ENCODE peak calls at places on chromosomes 2 and 18, in six cellular contexts. One of them, this sample, is unnamed.

GRCh38 chr2:180625006-180625844 is 355.2 kb upstream of the UBE2E3 start:
- DNase-seq in dorsolateral prefrontal cortex: no peak
- DNase-seq in coronary artery: no peak
- DNase-seq in CD4-positive, alpha-beta memory T cell: no peak
- DNase-seq in brain microvascular endothelial cell: peak; percentile 86
- DNase-seq in AG04450: peak; percentile 67
- DNase-seq in this sample: no peak

GRCh38 chr2:221629478-221629877 is 57.4 kb upstream of the EPHA4 start:
- DNase-seq in brain microvascular endothelial cell: peak; percentile 89
- DNase-seq in CD4-positive, alpha-beta memory T cell: no peak
- DNase-seq in dorsolateral prefrontal cortex: no peak
- DNase-seq in coronary artery: no peak
- DNase-seq in AG04450: peak; percentile 33
- DNase-seq in this sample: no peak

GRCh38 chr2:240904216-240905175 is 1.6 kb upstream of the CROCC2 start:
- DNase-seq in dorsolateral prefrontal cortex: no peak
- DNase-seq in AG04450: no peak
- DNase-seq in CD4-positive, alpha-beta memory T cell: no peak
- DNase-seq in coronary artery: no peak
- DNase-seq in brain microvascular endothelial cell: no peak
- DNase-seq in this sample: no peak

GRCh38 chr2:223846524-223846923 is 9.1 kb upstream of the AP1S3 start:
- DNase-seq in dorsolateral prefrontal cortex: no peak
- DNase-seq in coronary artery: no peak
- DNase-seq in brain microvascular endothelial cell: peak; percentile 92
- DNase-seq in AG04450: no peak
- DNase-seq in CD4-positive, alpha-beta memory T cell: no peak
- DNase-seq in this sample: no peak

GRCh38 chr2:12455626-12456025 is 261.1 kb upstream of the TRIB2 start:
- DNase-seq in CD4-positive, alpha-beta memory T cell: no peak
- DNase-seq in coronary artery: no peak
- DNase-seq in AG04450: no peak
- DNase-seq in dorsolateral prefrontal cortex: no peak
- DNase-seq in brain microvascular endothelial cell: no peak
- DNase-seq in this sample: no peak

GRCh38 chr18:37710731-37711130 is 145.1 kb upstream of the CELF4 start:
- DNase-seq in dorsolateral prefrontal cortex: no peak
- DNase-seq in AG04450: no peak
- DNase-seq in CD4-positive, alpha-beta memory T cell: no peak
- DNase-seq in brain microvascular endothelial cell: no peak
- DNase-seq in coronary artery: no peak
- DNase-seq in this sample: no peak

GRCh38 chr2:241003369-241003768 is 5.0 kb downstream of the SNED1 start:
- DNase-seq in brain microvascular endothelial cell: no peak
- DNase-seq in AG04450: no peak
- DNase-seq in coronary artery: no peak
- DNase-seq in CD4-positive, alpha-beta memory T cell: no peak
- DNase-seq in dorsolateral prefrontal cortex: no peak
- DNase-seq in this sample: no peak

GRCh38 chr2:158144914-158145625 is 43.4 kb downstream of the UPP2 start:
- DNase-seq in dorsolateral prefrontal cortex: no peak
- DNase-seq in AG04450: no peak
- DNase-seq in coronary artery: no peak
- DNase-seq in brain microvascular endothelial cell: no peak
- DNase-seq in CD4-positive, alpha-beta memory T cell: no peak
- DNase-seq in this sample: no peak

GRCh38 chr2:23497063-23497462 is 112.1 kb downstream of the KLHL29 start:
- DNase-seq in AG04450: no peak
- DNase-seq in brain microvascular endothelial cell: peak; percentile 68
- DNase-seq in CD4-positive, alpha-beta memory T cell: no peak
- DNase-seq in coronary artery: no peak
- DNase-seq in dorsolateral prefrontal cortex: no peak
- DNase-seq in this sample: no peak

GRCh38 chr2:53715568-53715967 is 52.0 kb upstream of the CHAC2 start:
- DNase-seq in CD4-positive, alpha-beta memory T cell: no peak
- DNase-seq in dorsolateral prefrontal cortex: no peak
- DNase-seq in brain microvascular endothelial cell: no peak
- DNase-seq in AG04450: no peak
- DNase-seq in coronary artery: no peak
- DNase-seq in this sample: no peak

GRCh38 chr2:37000273-37000780 is 34.0 kb upstream of the STRN start:
- DNase-seq in brain microvascular endothelial cell: no peak
- DNase-seq in coronary artery: no peak
- DNase-seq in CD4-positive, alpha-beta memory T cell: no peak
- DNase-seq in AG04450: no peak
- DNase-seq in dorsolateral prefrontal cortex: no peak
- DNase-seq in this sample: no peak

GRCh38 chr2:54520687-54521086 is 64.6 kb downstream of the SPTBN1 start:
- DNase-seq in AG04450: peak; percentile 80
- DNase-seq in coronary artery: no peak
- DNase-seq in CD4-positive, alpha-beta memory T cell: no peak
- DNase-seq in brain microvascular endothelial cell: peak; percentile 84
- DNase-seq in dorsolateral prefrontal cortex: no peak
- DNase-seq in this sample: no peak

GRCh38 chr2:32792416-32792815 is 154.3 kb upstream of the LTBP1 start:
- DNase-seq in AG04450: no peak
- DNase-seq in coronary artery: no peak
- DNase-seq in brain microvascular endothelial cell: no peak
- DNase-seq in CD4-positive, alpha-beta memory T cell: no peak
- DNase-seq in dorsolateral prefrontal cortex: no peak
- DNase-seq in this sample: peak; percentile 27

GRCh38 chr2:127226520-127227263 is 6.6 kb upstream of the CYP27C1 start:
- DNase-seq in coronary artery: no peak
- DNase-seq in dorsolateral prefrontal cortex: no peak
- DNase-seq in CD4-positive, alpha-beta memory T cell: no peak
- DNase-seq in brain microvascular endothelial cell: peak; percentile 92
- DNase-seq in AG04450: peak; percentile 54
- DNase-seq in this sample: no peak
- H3K27ac ChIP-seq in coronary artery: no peak overlapping the region
- H3K27ac ChIP-seq in dorsolateral prefrontal cortex: no peak overlapping the region
- H3K27ac ChIP-seq in CD4-positive, alpha-beta memory T cell: no peak overlapping the region
- H3K27ac ChIP-seq in brain microvascular endothelial cell: peak overlapping the region; percentile 23
- H3K27ac ChIP-seq in AG04450: no peak overlapping the region
- H3K27ac ChIP-seq in this sample: no peak overlapping the region

GRCh38 chr2:26246818-26247217 is 2.1 kb downstream of the HADHB start:
- DNase-seq in dorsolateral prefrontal cortex: no peak
- DNase-seq in brain microvascular endothelial cell: no peak
- DNase-seq in coronary artery: no peak
- DNase-seq in AG04450: peak; percentile 18
- DNase-seq in CD4-positive, alpha-beta memory T cell: no peak
- DNase-seq in this sample: no peak
- H3K27ac ChIP-seq in dorsolateral prefrontal cortex: no peak overlapping the region
- H3K27ac ChIP-seq in brain microvascular endothelial cell: no peak overlapping the region
- H3K27ac ChIP-seq in coronary artery: no peak overlapping the region
- H3K27ac ChIP-seq in AG04450: no peak overlapping the region
- H3K27ac ChIP-seq in CD4-positive, alpha-beta memory T cell: no peak overlapping the region
- H3K27ac ChIP-seq in this sample: no peak overlapping the region

GRCh38 chr2:38394903-38395341 is 17.8 kb upstream of the ATL2 start:
- DNase-seq in brain microvascular endothelial cell: peak; percentile 23
- DNase-seq in CD4-positive, alpha-beta memory T cell: no peak
- DNase-seq in coronary artery: no peak
- DNase-seq in dorsolateral prefrontal cortex: no peak
- DNase-seq in AG04450: no peak
- DNase-seq in this sample: no peak
- H3K27ac ChIP-seq in brain microvascular endothelial cell: no peak overlapping the region
- H3K27ac ChIP-seq in CD4-positive, alpha-beta memory T cell: no peak overlapping the region
- H3K27ac ChIP-seq in coronary artery: no peak overlapping the region
- H3K27ac ChIP-seq in dorsolateral prefrontal cortex: no peak overlapping the region
- H3K27ac ChIP-seq in AG04450: no peak overlapping the region
- H3K27ac ChIP-seq in this sample: no peak overlapping the region

GRCh38 chr2:171042253-171042969 is 113.4 kb downstream of the GORASP2 start:
- DNase-seq in CD4-positive, alpha-beta memory T cell: peak; percentile 6
- DNase-seq in dorsolateral prefrontal cortex: no peak
- DNase-seq in coronary artery: no peak
- DNase-seq in AG04450: no peak
- DNase-seq in brain microvascular endothelial cell: no peak
- DNase-seq in this sample: no peak
- H3K27ac ChIP-seq in CD4-positive, alpha-beta memory T cell: peak overlapping the region; percentile 5
- H3K27ac ChIP-seq in dorsolateral prefrontal cortex: no peak overlapping the region
- H3K27ac ChIP-seq in coronary artery: no peak overlapping the region
- H3K27ac ChIP-seq in AG04450: no peak overlapping the region
- H3K27ac ChIP-seq in brain microvascular endothelial cell: no peak overlapping the region
- H3K27ac ChIP-seq in this sample: no peak overlapping the region

GRCh38 chr2:70192516-70192915 is 1.7 kb upstream of the C2orf42 start:
- DNase-seq in brain microvascular endothelial cell: no peak
- DNase-seq in dorsolateral prefrontal cortex: no peak
- DNase-seq in coronary artery: no peak
- DNase-seq in CD4-positive, alpha-beta memory T cell: no peak
- DNase-seq in AG04450: no peak
- DNase-seq in this sample: no peak

GRCh38 chr2:70188460-70188859 is 2.4 kb downstream of the C2orf42 start:
- DNase-seq in AG04450: no peak
- DNase-seq in dorsolateral prefrontal cortex: no peak
- DNase-seq in CD4-positive, alpha-beta memory T cell: no peak
- DNase-seq in coronary artery: no peak
- DNase-seq in brain microvascular endothelial cell: no peak
- DNase-seq in this sample: no peak

GRCh38 chr2:70191244-70191735 is 471 bp upstream of the C2orf42 start:
- DNase-seq in AG04450: no peak
- DNase-seq in dorsolateral prefrontal cortex: no peak
- DNase-seq in coronary artery: no peak
- DNase-seq in brain microvascular endothelial cell: no peak
- DNase-seq in CD4-positive, alpha-beta memory T cell: no peak
- DNase-seq in this sample: no peak

GRCh38 chr2:70190413-70191243 is at the start of gene C2orf42:
- DNase-seq in AG04450: peak; percentile 94
- DNase-seq in coronary artery: peak; percentile 97
- DNase-seq in CD4-positive, alpha-beta memory T cell: peak; percentile 97
- DNase-seq in brain microvascular endothelial cell: peak; percentile 98
- DNase-seq in dorsolateral prefrontal cortex: peak; percentile 98
- DNase-seq in this sample: peak; percentile 97

DNA sequence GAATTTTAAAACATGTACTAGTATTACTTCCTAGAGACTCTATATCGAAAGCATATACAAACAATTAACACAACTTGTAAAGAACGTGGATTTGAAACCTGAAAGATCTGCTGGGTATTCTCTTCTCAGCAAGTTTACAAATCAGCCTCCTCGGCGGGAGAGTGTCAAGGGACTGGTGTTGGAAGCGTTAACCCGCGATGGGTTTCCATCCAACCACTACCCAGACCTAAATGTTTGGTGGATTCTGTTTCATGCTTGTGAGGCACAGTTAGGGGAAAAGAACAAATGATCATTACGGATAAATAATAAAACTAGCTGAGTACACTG is 770 bp downstream of the C2orf42 start:
- DNase-seq in AG04450: no peak
- DNase-seq in dorsolateral prefrontal cortex: no peak
- DNase-seq in brain microvascular endothelial cell: peak; percentile 30
- DNase-seq in CD4-positive, alpha-beta memory T cell: no peak
- DNase-seq in coronary artery: no peak
- DNase-seq in this sample: no peak
- H3K27ac ChIP-seq in AG04450: peak overlapping the region; percentile 94
- H3K27ac ChIP-seq in dorsolateral prefrontal cortex: peak overlapping the region; percentile 96
- H3K27ac ChIP-seq in brain microvascular endothelial cell: peak overlapping the region; percentile 89
- H3K27ac ChIP-seq in CD4-positive, alpha-beta memory T cell: peak overlapping the region; percentile 81
- H3K27ac ChIP-seq in coronary artery: peak overlapping the region; percentile 88
- H3K27ac ChIP-seq in this sample: peak overlapping the region; percentile 97

GRCh38 chr2:40244251-40245010 is 207.5 kb downstream of the SLC8A1 start:
- DNase-seq in CD4-positive, alpha-beta memory T cell: no peak
- DNase-seq in brain microvascular endothelial cell: peak; percentile 84
- DNase-seq in coronary artery: no peak
- DNase-seq in AG04450: no peak
- DNase-seq in dorsolateral prefrontal cortex: peak; percentile 36
- DNase-seq in this sample: peak; percentile 46
- H3K27ac ChIP-seq in CD4-positive, alpha-beta memory T cell: no peak overlapping the region
- H3K27ac ChIP-seq in brain microvascular endothelial cell: peak overlapping the region; percentile 55
- H3K27ac ChIP-seq in coronary artery: peak overlapping the region; percentile 6
- H3K27ac ChIP-seq in AG04450: peak overlapping the region; percentile 63
- H3K27ac ChIP-seq in dorsolateral prefrontal cortex: no peak overlapping the region
- H3K27ac ChIP-seq in this sample: peak overlapping the region; percentile 62

DNA sequence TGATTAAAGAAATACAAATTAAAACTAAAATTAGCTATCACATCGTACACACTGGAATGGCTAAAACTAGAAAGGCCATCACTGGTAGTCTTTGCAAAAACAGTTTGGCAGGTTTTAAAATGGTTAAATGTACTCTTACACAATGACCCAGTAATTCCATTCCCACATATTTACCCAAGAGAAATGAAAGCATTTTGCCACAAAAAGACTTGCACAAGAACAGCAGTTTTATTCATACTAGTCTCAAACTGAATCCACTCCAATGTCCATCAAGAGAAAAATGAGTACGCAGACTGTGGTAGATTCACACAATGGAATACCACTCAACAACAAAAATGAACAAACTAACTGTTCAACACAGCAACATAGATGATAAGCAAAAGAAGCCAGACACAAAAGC is 29.1 kb downstream of the SP140L start:
- DNase-seq in AG04450: no peak
- DNase-seq in brain microvascular endothelial cell: no peak
- DNase-seq in CD4-positive, alpha-beta memory T cell: no peak
- DNase-seq in dorsolateral prefrontal cortex: no peak
- DNase-seq in coronary artery: no peak
- DNase-seq in this sample: no peak
- H3K27ac ChIP-seq in AG04450: no peak overlapping the region
- H3K27ac ChIP-seq in brain microvascular endothelial cell: no peak overlapping the region
- H3K27ac ChIP-seq in CD4-positive, alpha-beta memory T cell: no peak overlapping the region
- H3K27ac ChIP-seq in dorsolateral prefrontal cortex: no peak overlapping the region
- H3K27ac ChIP-seq in coronary artery: no peak overlapping the region
- H3K27ac ChIP-seq in this sample: no peak overlapping the region

GRCh38 chr2:237235383-237236095 is 149.8 kb downstream of the COPS8 start:
- DNase-seq in AG04450: no peak
- DNase-seq in dorsolateral prefrontal cortex: no peak
- DNase-seq in CD4-positive, alpha-beta memory T cell: no peak
- DNase-seq in coronary artery: no peak
- DNase-seq in brain microvascular endothelial cell: peak; percentile 60
- DNase-seq in this sample: peak; percentile 80
- H3K27ac ChIP-seq in AG04450: peak overlapping the region; percentile 79
- H3K27ac ChIP-seq in dorsolateral prefrontal cortex: no peak overlapping the region
- H3K27ac ChIP-seq in CD4-positive, alpha-beta memory T cell: no peak overlapping the region
- H3K27ac ChIP-seq in coronary artery: peak overlapping the region; percentile 61
- H3K27ac ChIP-seq in brain microvascular endothelial cell: no peak overlapping the region
- H3K27ac ChIP-seq in this sample: peak overlapping the region; percentile 72